ENCODE peak calls at places on chromosome 15, in eight cellular contexts. X is WERI-Rb-1; T is stimulated activated naive CD4-positive, alpha-beta T cell; Q is NCI-H1417; Z is kidney epithelial cell; S is neural crest cell; W is activated naive CD4-positive, alpha-beta T cell; U is aorta. H is an unnamed sample.

GRCh38 chr15:33124275-33124674 is 70.2 kb downstream of the FMN1 start:
- DNase-seq in X (no peak), T (no peak), Q (no peak), Z (no peak), S (no peak), W (no peak), U (no peak), H (no peak)

GRCh38 chr15:67501177-67501835 is 19.6 kb upstream of the C15orf61 start:
- DNase-seq in X (no peak), T (peak; percentile 3), Q (no peak), Z (no peak), S (no peak), W (no peak), U (no peak), H (peak; percentile 61)

GRCh38 chr15:58438956-58439355 is 7.2 kb downstream of the LIPC start:
- DNase-seq in X (peak; percentile 70), T (peak; percentile 7), Q (no peak), Z (no peak), S (peak; percentile 14), W (no peak), U (no peak), H (peak; percentile 77)

GRCh38 chr15:85494035-85494793 is 113.8 kb downstream of the AKAP13 start:
- DNase-seq in X (no peak), T (no peak), Q (peak; percentile 33), Z (peak; percentile 95), S (no peak), W (no peak), U (no peak), H (peak; percentile 94)

GRCh38 chr15:90883526-90883931 is 775 bp upstream of the FES start:
- DNase-seq in X (no peak), T (no peak), Q (no peak), Z (no peak), S (no peak), W (no peak), U (no peak), H (peak; percentile 39)

GRCh38 chr15:68497206-68497910 is 65.4 kb upstream of the ITGA11 start:
- DNase-seq in X (no peak), T (no peak), Q (no peak), Z (no peak), S (no peak), W (no peak), U (no peak), H (peak; percentile 36)

GRCh38 chr15:94924057-94924456 is 692.7 kb downstream of the MCTP2 start:
- DNase-seq in X (no peak), T (no peak), Q (no peak), Z (no peak), S (no peak), W (no peak), U (no peak), H (no peak)

GRCh38 chr15:53225786-53226185 is 435.6 kb upstream of the ONECUT1 start:
- DNase-seq in X (no peak), T (no peak), Q (no peak), Z (no peak), S (no peak), W (no peak), U (no peak), H (no peak)

GRCh38 chr15:68930268-68931022 is at the start of gene SPESP1:
- DNase-seq in X (no peak), T (peak; percentile 36), Q (no peak), Z (no peak), S (no peak), W (peak; percentile 22), U (peak; percentile 86), H (peak; percentile 3)

GRCh38 chr15:63403254-63403945 is 21.8 kb upstream of the CA12 start:
- DNase-seq in X (no peak), T (no peak), Q (no peak), Z (no peak), S (no peak), W (no peak), U (no peak), H (peak; percentile 16)

GRCh38 chr15:55589297-55589696 is 1.2 kb upstream of the PYGO1 start:
- DNase-seq in X (no peak), T (no peak), Q (no peak), Z (no peak), S (no peak), W (no peak), U (no peak), H (no peak)

GRCh38 chr15:90553248-90553745 is 23.6 kb downstream of the CRTC3 start:
- DNase-seq in X (no peak), T (no peak), Q (no peak), Z (no peak), S (no peak), W (no peak), U (no peak), H (peak; percentile 90)

GRCh38 chr15:72706266-72706665 is 20.3 kb downstream of the BBS4 start:
- DNase-seq in X (no peak), T (no peak), Q (no peak), Z (no peak), S (no peak), W (no peak), U (no peak), H (no peak)

GRCh38 chr15:75178938-75179772 is 22.5 kb upstream of the C15orf39 start:
- DNase-seq in X (no peak), T (no peak), Q (no peak), Z (no peak), S (no peak), W (no peak), U (peak; percentile 67), H (no peak)

GRCh38 chr15:75367913-75368688 is at the start of gene MAN2C1:
- DNase-seq in X (peak; percentile 99), T (peak; percentile 85), Q (peak; percentile 97), Z (peak; percentile 92), S (peak; percentile 83), W (peak; percentile 82), U (peak; percentile 98), H (peak; percentile 97)

GRCh38 chr15:36877796-36878744 is 222.3 kb downstream of the MEIS2 start:
- DNase-seq in X (no peak), T (no peak), Q (no peak), Z (no peak), S (peak; percentile 12), W (no peak), U (peak; percentile 71), H (no peak)

GRCh38 chr15:92968926-92969664 is 69.0 kb downstream of the CHD2 start:
- DNase-seq in X (no peak), T (no peak), Q (no peak), Z (no peak), S (no peak), W (no peak), U (no peak), H (peak; percentile 26)

GRCh38 chr15:47607750-47608149 is 109.6 kb upstream of the SEMA6D start:
- DNase-seq in X (no peak), T (no peak), Q (no peak), Z (no peak), S (no peak), W (no peak), U (no peak), H (no peak)

GRCh38 chr15:70351941-70352774 is 254.4 kb upstream of the TLE3 start:
- DNase-seq in X (no peak), T (no peak), Q (no peak), Z (no peak), S (no peak), W (no peak), U (peak; percentile 49), H (no peak)

GRCh38 chr15:79322945-79323344 is 12.0 kb downstream of the TMED3 start:
- DNase-seq in X (no peak), T (no peak), Q (no peak), Z (no peak), S (no peak), W (no peak), U (no peak), H (no peak)

GRCh38 chr15:100308222-100309007 is 33.4 kb downstream of the ADAMTS17 start:
- DNase-seq in X (no peak), T (no peak), Q (no peak), Z (no peak), S (no peak), W (no peak), U (no peak), H (peak; percentile 1)

GRCh38 chr15:80242132-80242769 is 9.8 kb downstream of the CTXND1 start:
- DNase-seq in X (peak; percentile 50), T (no peak), Q (peak; percentile 7), Z (no peak), S (peak; percentile 20), W (no peak), U (no peak), H (peak; percentile 59)

GRCh38 chr15:34239151-34239761 is 14.4 kb downstream of the EMC4 start:
- DNase-seq in X (no peak), T (no peak), Q (no peak), Z (peak; percentile 76), S (no peak), W (no peak), U (no peak), H (peak; percentile 93)

GRCh38 chr15:45157974-45158373 is 28.2 kb downstream of the DUOX1 start:
- DNase-seq in X (no peak), T (no peak), Q (no peak), Z (peak; percentile 31), S (no peak), W (no peak), U (no peak), H (peak; percentile 97)

GRCh38 chr15:93152951-93153350 is 63.9 kb upstream of the RGMA start:
- DNase-seq in X (no peak), T (no peak), Q (no peak), Z (no peak), S (no peak), W (no peak), U (no peak), H (no peak)

GRCh38 chr15:71435552-71435951 is 320.3 kb downstream of the THSD4 start:
- DNase-seq in X (peak; percentile 25), T (no peak), Q (no peak), Z (no peak), S (no peak), W (no peak), U (no peak), H (no peak)

GRCh38 chr15:72229076-72229946 is 1.7 kb downstream of the PKM start:
- DNase-seq in X (no peak), T (peak; percentile 18), Q (peak; percentile 19), Z (no peak), S (no peak), W (no peak), U (peak; percentile 79), H (peak; percentile 90)

GRCh38 chr15:56805466-56806146 is 72.3 kb upstream of the ZNF280D start:
- DNase-seq in X (no peak), T (no peak), Q (no peak), Z (peak; percentile 76), S (no peak), W (no peak), U (no peak), H (peak; percentile 95)

GRCh38 chr15:96274698-96275097 is 55.8 kb upstream of the NR2F2 start:
- DNase-seq in X (no peak), T (no peak), Q (no peak), Z (no peak), S (no peak), W (no peak), U (no peak), H (peak; percentile 56)